ENCODE peak calls at places on chromosomes 7 and 10, in ten cellular contexts. One of them, this sample, is unnamed.

GRCh38 chr10:88114368-88114767 is 250.9 kb downstream of the PTEN start:
- DNase-seq in stimulated activated CD8-positive, alpha-beta memory T cell treated with anti-CD3 and anti-CD28 coated beads, Interleukin-7, amount 100 ng/mL, for 1 hour: no peak
- DNase-seq in LNCaP clone FGC: no peak
- DNase-seq in HFFc6: no peak
- DNase-seq in iris pigment epithelial cell: peak
- DNase-seq in activated CD4-positive, alpha-beta T cell treated with anti-CD3 and anti-CD28 coated beads for 1 hour: no peak
- DNase-seq in NCI-H526 treated with DMSO at 0.1 percent for 48 hours: peak
- DNase-seq in activated CD4-positive, CD25-positive, alpha-beta regulatory T cell treated with anti-CD3 and anti-CD28 coated beads, Interleukin-2, amount 50 U/mL, for 72 hours: no peak
- DNase-seq in right lobe of liver: peak
- DNase-seq in NCI-H1417: peak
- DNase-seq in this sample: no peak

GRCh38 chr10:75932921-75933320 is 501.5 kb downstream of the LRMDA start:
- DNase-seq in stimulated activated CD8-positive, alpha-beta memory T cell treated with anti-CD3 and anti-CD28 coated beads, Interleukin-7, amount 100 ng/mL, for 1 hour: no peak
- DNase-seq in LNCaP clone FGC: no peak
- DNase-seq in HFFc6: no peak
- DNase-seq in iris pigment epithelial cell: no peak
- DNase-seq in activated CD4-positive, alpha-beta T cell treated with anti-CD3 and anti-CD28 coated beads for 1 hour: no peak
- DNase-seq in NCI-H526 treated with DMSO at 0.1 percent for 48 hours: no peak
- DNase-seq in activated CD4-positive, CD25-positive, alpha-beta regulatory T cell treated with anti-CD3 and anti-CD28 coated beads, Interleukin-2, amount 50 U/mL, for 72 hours: no peak
- DNase-seq in right lobe of liver: no peak
- DNase-seq in NCI-H1417: no peak
- DNase-seq in this sample: no peak

GRCh38 chr7:29878081-29878688 is 71.9 kb downstream of the WIPF3 start:
- DNase-seq in stimulated activated CD8-positive, alpha-beta memory T cell treated with anti-CD3 and anti-CD28 coated beads, Interleukin-7, amount 100 ng/mL, for 1 hour: no peak
- DNase-seq in LNCaP clone FGC: peak
- DNase-seq in HFFc6: peak
- DNase-seq in iris pigment epithelial cell: peak
- DNase-seq in activated CD4-positive, alpha-beta T cell treated with anti-CD3 and anti-CD28 coated beads for 1 hour: no peak
- DNase-seq in NCI-H526 treated with DMSO at 0.1 percent for 48 hours: peak
- DNase-seq in activated CD4-positive, CD25-positive, alpha-beta regulatory T cell treated with anti-CD3 and anti-CD28 coated beads, Interleukin-2, amount 50 U/mL, for 72 hours: no peak
- DNase-seq in right lobe of liver: no peak
- DNase-seq in NCI-H1417: peak
- DNase-seq in this sample: peak

GRCh38 chr10:78211476-78212110 is 177.9 kb downstream of the RPS24 start:
- DNase-seq in stimulated activated CD8-positive, alpha-beta memory T cell treated with anti-CD3 and anti-CD28 coated beads, Interleukin-7, amount 100 ng/mL, for 1 hour: no peak
- DNase-seq in LNCaP clone FGC: peak
- DNase-seq in HFFc6: peak
- DNase-seq in iris pigment epithelial cell: peak
- DNase-seq in activated CD4-positive, alpha-beta T cell treated with anti-CD3 and anti-CD28 coated beads for 1 hour: no peak
- DNase-seq in NCI-H526 treated with DMSO at 0.1 percent for 48 hours: peak
- DNase-seq in activated CD4-positive, CD25-positive, alpha-beta regulatory T cell treated with anti-CD3 and anti-CD28 coated beads, Interleukin-2, amount 50 U/mL, for 72 hours: no peak
- DNase-seq in right lobe of liver: no peak
- DNase-seq in NCI-H1417: no peak
- DNase-seq in this sample: peak

GRCh38 chr7:38746438-38746837 is 115.3 kb upstream of the AMPH start:
- DNase-seq in stimulated activated CD8-positive, alpha-beta memory T cell treated with anti-CD3 and anti-CD28 coated beads, Interleukin-7, amount 100 ng/mL, for 1 hour: no peak
- DNase-seq in LNCaP clone FGC: no peak
- DNase-seq in HFFc6: no peak
- DNase-seq in iris pigment epithelial cell: no peak
- DNase-seq in activated CD4-positive, alpha-beta T cell treated with anti-CD3 and anti-CD28 coated beads for 1 hour: no peak
- DNase-seq in NCI-H526 treated with DMSO at 0.1 percent for 48 hours: no peak
- DNase-seq in activated CD4-positive, CD25-positive, alpha-beta regulatory T cell treated with anti-CD3 and anti-CD28 coated beads, Interleukin-2, amount 50 U/mL, for 72 hours: no peak
- DNase-seq in right lobe of liver: no peak
- DNase-seq in NCI-H1417: no peak
- DNase-seq in this sample: no peak

GRCh38 chr7:133486-133885 is 58.9 kb upstream of the FAM20C start:
- DNase-seq in stimulated activated CD8-positive, alpha-beta memory T cell treated with anti-CD3 and anti-CD28 coated beads, Interleukin-7, amount 100 ng/mL, for 1 hour: no peak
- DNase-seq in LNCaP clone FGC: no peak
- DNase-seq in HFFc6: no peak
- DNase-seq in iris pigment epithelial cell: no peak
- DNase-seq in activated CD4-positive, alpha-beta T cell treated with anti-CD3 and anti-CD28 coated beads for 1 hour: no peak
- DNase-seq in NCI-H526 treated with DMSO at 0.1 percent for 48 hours: no peak
- DNase-seq in activated CD4-positive, CD25-positive, alpha-beta regulatory T cell treated with anti-CD3 and anti-CD28 coated beads, Interleukin-2, amount 50 U/mL, for 72 hours: no peak
- DNase-seq in right lobe of liver: no peak
- DNase-seq in NCI-H1417: no peak
- DNase-seq in this sample: no peak

GRCh38 chr10:94223702-94224370 is 138.9 kb downstream of the NOC3L start:
- DNase-seq in stimulated activated CD8-positive, alpha-beta memory T cell treated with anti-CD3 and anti-CD28 coated beads, Interleukin-7, amount 100 ng/mL, for 1 hour: no peak
- DNase-seq in LNCaP clone FGC: no peak
- DNase-seq in HFFc6: no peak
- DNase-seq in iris pigment epithelial cell: no peak
- DNase-seq in activated CD4-positive, alpha-beta T cell treated with anti-CD3 and anti-CD28 coated beads for 1 hour: no peak
- DNase-seq in NCI-H526 treated with DMSO at 0.1 percent for 48 hours: no peak
- DNase-seq in activated CD4-positive, CD25-positive, alpha-beta regulatory T cell treated with anti-CD3 and anti-CD28 coated beads, Interleukin-2, amount 50 U/mL, for 72 hours: no peak
- DNase-seq in right lobe of liver: no peak
- DNase-seq in NCI-H1417: no peak
- DNase-seq in this sample: peak

GRCh38 chr7:134024729-134025128 is 102.4 kb upstream of the LRGUK start:
- DNase-seq in stimulated activated CD8-positive, alpha-beta memory T cell treated with anti-CD3 and anti-CD28 coated beads, Interleukin-7, amount 100 ng/mL, for 1 hour: no peak
- DNase-seq in LNCaP clone FGC: peak
- DNase-seq in HFFc6: no peak
- DNase-seq in iris pigment epithelial cell: peak
- DNase-seq in activated CD4-positive, alpha-beta T cell treated with anti-CD3 and anti-CD28 coated beads for 1 hour: no peak
- DNase-seq in NCI-H526 treated with DMSO at 0.1 percent for 48 hours: no peak
- DNase-seq in activated CD4-positive, CD25-positive, alpha-beta regulatory T cell treated with anti-CD3 and anti-CD28 coated beads, Interleukin-2, amount 50 U/mL, for 72 hours: no peak
- DNase-seq in right lobe of liver: no peak
- DNase-seq in NCI-H1417: peak
- DNase-seq in this sample: peak

GRCh38 chr7:73341877-73342276 is 13.9 kb downstream of the FKBP6 start:
- DNase-seq in stimulated activated CD8-positive, alpha-beta memory T cell treated with anti-CD3 and anti-CD28 coated beads, Interleukin-7, amount 100 ng/mL, for 1 hour: no peak
- DNase-seq in LNCaP clone FGC: no peak
- DNase-seq in HFFc6: peak
- DNase-seq in iris pigment epithelial cell: peak
- DNase-seq in activated CD4-positive, alpha-beta T cell treated with anti-CD3 and anti-CD28 coated beads for 1 hour: no peak
- DNase-seq in NCI-H526 treated with DMSO at 0.1 percent for 48 hours: no peak
- DNase-seq in activated CD4-positive, CD25-positive, alpha-beta regulatory T cell treated with anti-CD3 and anti-CD28 coated beads, Interleukin-2, amount 50 U/mL, for 72 hours: no peak
- DNase-seq in right lobe of liver: no peak
- DNase-seq in NCI-H1417: no peak
- DNase-seq in this sample: peak

GRCh38 chr10:30819306-30820190 is 190.0 kb upstream of the LYZL2 start:
- DNase-seq in stimulated activated CD8-positive, alpha-beta memory T cell treated with anti-CD3 and anti-CD28 coated beads, Interleukin-7, amount 100 ng/mL, for 1 hour: no peak
- DNase-seq in LNCaP clone FGC: no peak
- DNase-seq in HFFc6: peak
- DNase-seq in iris pigment epithelial cell: peak
- DNase-seq in activated CD4-positive, alpha-beta T cell treated with anti-CD3 and anti-CD28 coated beads for 1 hour: no peak
- DNase-seq in NCI-H526 treated with DMSO at 0.1 percent for 48 hours: no peak
- DNase-seq in activated CD4-positive, CD25-positive, alpha-beta regulatory T cell treated with anti-CD3 and anti-CD28 coated beads, Interleukin-2, amount 50 U/mL, for 72 hours: no peak
- DNase-seq in right lobe of liver: no peak
- DNase-seq in NCI-H1417: no peak
- DNase-seq in this sample: peak

GRCh38 chr10:58217612-58218011 is 50.1 kb downstream of the IPMK start:
- DNase-seq in stimulated activated CD8-positive, alpha-beta memory T cell treated with anti-CD3 and anti-CD28 coated beads, Interleukin-7, amount 100 ng/mL, for 1 hour: no peak
- DNase-seq in LNCaP clone FGC: no peak
- DNase-seq in HFFc6: peak
- DNase-seq in iris pigment epithelial cell: peak
- DNase-seq in activated CD4-positive, alpha-beta T cell treated with anti-CD3 and anti-CD28 coated beads for 1 hour: no peak
- DNase-seq in NCI-H526 treated with DMSO at 0.1 percent for 48 hours: no peak
- DNase-seq in activated CD4-positive, CD25-positive, alpha-beta regulatory T cell treated with anti-CD3 and anti-CD28 coated beads, Interleukin-2, amount 50 U/mL, for 72 hours: no peak
- DNase-seq in right lobe of liver: no peak
- DNase-seq in NCI-H1417: no peak
- DNase-seq in this sample: peak

GRCh38 chr10:69413221-69413865 is 3.4 kb downstream of the TACR2 start:
- DNase-seq in stimulated activated CD8-positive, alpha-beta memory T cell treated with anti-CD3 and anti-CD28 coated beads, Interleukin-7, amount 100 ng/mL, for 1 hour: peak
- DNase-seq in LNCaP clone FGC: no peak
- DNase-seq in HFFc6: peak
- DNase-seq in iris pigment epithelial cell: peak
- DNase-seq in activated CD4-positive, alpha-beta T cell treated with anti-CD3 and anti-CD28 coated beads for 1 hour: no peak
- DNase-seq in NCI-H526 treated with DMSO at 0.1 percent for 48 hours: no peak
- DNase-seq in activated CD4-positive, CD25-positive, alpha-beta regulatory T cell treated with anti-CD3 and anti-CD28 coated beads, Interleukin-2, amount 50 U/mL, for 72 hours: no peak
- DNase-seq in right lobe of liver: no peak
- DNase-seq in NCI-H1417: no peak
- DNase-seq in this sample: peak

GRCh38 chr7:13179011-13179574 is 491.7 kb downstream of the ARL4A start:
- DNase-seq in stimulated activated CD8-positive, alpha-beta memory T cell treated with anti-CD3 and anti-CD28 coated beads, Interleukin-7, amount 100 ng/mL, for 1 hour: no peak
- DNase-seq in LNCaP clone FGC: no peak
- DNase-seq in HFFc6: no peak
- DNase-seq in iris pigment epithelial cell: peak
- DNase-seq in activated CD4-positive, alpha-beta T cell treated with anti-CD3 and anti-CD28 coated beads for 1 hour: no peak
- DNase-seq in NCI-H526 treated with DMSO at 0.1 percent for 48 hours: peak
- DNase-seq in activated CD4-positive, CD25-positive, alpha-beta regulatory T cell treated with anti-CD3 and anti-CD28 coated beads, Interleukin-2, amount 50 U/mL, for 72 hours: no peak
- DNase-seq in right lobe of liver: no peak
- DNase-seq in NCI-H1417: peak
- DNase-seq in this sample: peak

GRCh38 chr7:78099715-78100477 is 301.3 kb downstream of the PHTF2 start:
- DNase-seq in stimulated activated CD8-positive, alpha-beta memory T cell treated with anti-CD3 and anti-CD28 coated beads, Interleukin-7, amount 100 ng/mL, for 1 hour: no peak
- DNase-seq in LNCaP clone FGC: no peak
- DNase-seq in HFFc6: peak
- DNase-seq in iris pigment epithelial cell: peak
- DNase-seq in activated CD4-positive, alpha-beta T cell treated with anti-CD3 and anti-CD28 coated beads for 1 hour: no peak
- DNase-seq in NCI-H526 treated with DMSO at 0.1 percent for 48 hours: no peak
- DNase-seq in activated CD4-positive, CD25-positive, alpha-beta regulatory T cell treated with anti-CD3 and anti-CD28 coated beads, Interleukin-2, amount 50 U/mL, for 72 hours: no peak
- DNase-seq in right lobe of liver: no peak
- DNase-seq in NCI-H1417: no peak
- DNase-seq in this sample: peak

GRCh38 chr7:111053035-111053434 is 37.9 kb upstream of the LRRN3 start:
- DNase-seq in stimulated activated CD8-positive, alpha-beta memory T cell treated with anti-CD3 and anti-CD28 coated beads, Interleukin-7, amount 100 ng/mL, for 1 hour: no peak
- DNase-seq in LNCaP clone FGC: no peak
- DNase-seq in HFFc6: no peak
- DNase-seq in iris pigment epithelial cell: peak
- DNase-seq in activated CD4-positive, alpha-beta T cell treated with anti-CD3 and anti-CD28 coated beads for 1 hour: no peak
- DNase-seq in NCI-H526 treated with DMSO at 0.1 percent for 48 hours: no peak
- DNase-seq in activated CD4-positive, CD25-positive, alpha-beta regulatory T cell treated with anti-CD3 and anti-CD28 coated beads, Interleukin-2, amount 50 U/mL, for 72 hours: no peak
- DNase-seq in right lobe of liver: no peak
- DNase-seq in NCI-H1417: no peak
- DNase-seq in this sample: no peak

GRCh38 chr10:34319197-34319846 is 495.8 kb downstream of the PARD3 start:
- DNase-seq in stimulated activated CD8-positive, alpha-beta memory T cell treated with anti-CD3 and anti-CD28 coated beads, Interleukin-7, amount 100 ng/mL, for 1 hour: no peak
- DNase-seq in LNCaP clone FGC: peak
- DNase-seq in HFFc6: peak
- DNase-seq in iris pigment epithelial cell: peak
- DNase-seq in activated CD4-positive, alpha-beta T cell treated with anti-CD3 and anti-CD28 coated beads for 1 hour: no peak
- DNase-seq in NCI-H526 treated with DMSO at 0.1 percent for 48 hours: peak
- DNase-seq in activated CD4-positive, CD25-positive, alpha-beta regulatory T cell treated with anti-CD3 and anti-CD28 coated beads, Interleukin-2, amount 50 U/mL, for 72 hours: no peak
- DNase-seq in right lobe of liver: no peak
- DNase-seq in NCI-H1417: peak
- DNase-seq in this sample: peak

GRCh38 chr10:44958196-44958896 is 1.3 kb upstream of the RASSF4 start:
- DNase-seq in stimulated activated CD8-positive, alpha-beta memory T cell treated with anti-CD3 and anti-CD28 coated beads, Interleukin-7, amount 100 ng/mL, for 1 hour: no peak
- DNase-seq in LNCaP clone FGC: no peak
- DNase-seq in HFFc6: peak
- DNase-seq in iris pigment epithelial cell: peak
- DNase-seq in activated CD4-positive, alpha-beta T cell treated with anti-CD3 and anti-CD28 coated beads for 1 hour: no peak
- DNase-seq in NCI-H526 treated with DMSO at 0.1 percent for 48 hours: no peak
- DNase-seq in activated CD4-positive, CD25-positive, alpha-beta regulatory T cell treated with anti-CD3 and anti-CD28 coated beads, Interleukin-2, amount 50 U/mL, for 72 hours: peak
- DNase-seq in right lobe of liver: peak
- DNase-seq in NCI-H1417: no peak
- DNase-seq in this sample: peak

GRCh38 chr7:14542624-14543023 is 359.9 kb downstream of the DGKB start:
- DNase-seq in stimulated activated CD8-positive, alpha-beta memory T cell treated with anti-CD3 and anti-CD28 coated beads, Interleukin-7, amount 100 ng/mL, for 1 hour: no peak
- DNase-seq in LNCaP clone FGC: no peak
- DNase-seq in HFFc6: no peak
- DNase-seq in iris pigment epithelial cell: no peak
- DNase-seq in activated CD4-positive, alpha-beta T cell treated with anti-CD3 and anti-CD28 coated beads for 1 hour: no peak
- DNase-seq in NCI-H526 treated with DMSO at 0.1 percent for 48 hours: no peak
- DNase-seq in activated CD4-positive, CD25-positive, alpha-beta regulatory T cell treated with anti-CD3 and anti-CD28 coated beads, Interleukin-2, amount 50 U/mL, for 72 hours: no peak
- DNase-seq in right lobe of liver: no peak
- DNase-seq in NCI-H1417: no peak
- DNase-seq in this sample: no peak

GRCh38 chr7:64873517-64873916 is 29.6 kb upstream of the ZNF273 start:
- DNase-seq in stimulated activated CD8-positive, alpha-beta memory T cell treated with anti-CD3 and anti-CD28 coated beads, Interleukin-7, amount 100 ng/mL, for 1 hour: no peak
- DNase-seq in LNCaP clone FGC: no peak
- DNase-seq in HFFc6: no peak
- DNase-seq in iris pigment epithelial cell: no peak
- DNase-seq in activated CD4-positive, alpha-beta T cell treated with anti-CD3 and anti-CD28 coated beads for 1 hour: no peak
- DNase-seq in NCI-H526 treated with DMSO at 0.1 percent for 48 hours: no peak
- DNase-seq in activated CD4-positive, CD25-positive, alpha-beta regulatory T cell treated with anti-CD3 and anti-CD28 coated beads, Interleukin-2, amount 50 U/mL, for 72 hours: no peak
- DNase-seq in right lobe of liver: no peak
- DNase-seq in NCI-H1417: no peak
- DNase-seq in this sample: no peak

GRCh38 chr7:73973091-73973490 is 54.9 kb upstream of the ELN start:
- DNase-seq in stimulated activated CD8-positive, alpha-beta memory T cell treated with anti-CD3 and anti-CD28 coated beads, Interleukin-7, amount 100 ng/mL, for 1 hour: no peak
- DNase-seq in LNCaP clone FGC: no peak
- DNase-seq in HFFc6: no peak
- DNase-seq in iris pigment epithelial cell: no peak
- DNase-seq in activated CD4-positive, alpha-beta T cell treated with anti-CD3 and anti-CD28 coated beads for 1 hour: no peak
- DNase-seq in NCI-H526 treated with DMSO at 0.1 percent for 48 hours: no peak
- DNase-seq in activated CD4-positive, CD25-positive, alpha-beta regulatory T cell treated with anti-CD3 and anti-CD28 coated beads, Interleukin-2, amount 50 U/mL, for 72 hours: no peak
- DNase-seq in right lobe of liver: peak
- DNase-seq in NCI-H1417: no peak
- DNase-seq in this sample: no peak

GRCh38 chr10:16799621-16800020 is 17.6 kb downstream of the RSU1 start:
- DNase-seq in stimulated activated CD8-positive, alpha-beta memory T cell treated with anti-CD3 and anti-CD28 coated beads, Interleukin-7, amount 100 ng/mL, for 1 hour: no peak
- DNase-seq in LNCaP clone FGC: no peak
- DNase-seq in HFFc6: no peak
- DNase-seq in iris pigment epithelial cell: peak
- DNase-seq in activated CD4-positive, alpha-beta T cell treated with anti-CD3 and anti-CD28 coated beads for 1 hour: no peak
- DNase-seq in NCI-H526 treated with DMSO at 0.1 percent for 48 hours: no peak
- DNase-seq in activated CD4-positive, CD25-positive, alpha-beta regulatory T cell treated with anti-CD3 and anti-CD28 coated beads, Interleukin-2, amount 50 U/mL, for 72 hours: no peak
- DNase-seq in right lobe of liver: no peak
- DNase-seq in NCI-H1417: no peak
- DNase-seq in this sample: no peak